ENCODE peak calls at places on chromosome 9, in four cellular contexts. One of them, this sample, is unnamed.
A peak's percentile ranks its signal among the peaks of the same experiment; 100 is the strongest.

GRCh38 chr9:100756217-100756616 is 178.3 kb downstream of the CAVIN4 start:
- DNase-seq in thyroid gland: no peak
- DNase-seq in MCF 10A: peak; percentile 34
- DNase-seq in RWPE1: no peak
- DNase-seq in this sample: no peak

GRCh38 chr9:93470391-93470790 is 17.0 kb upstream of the FAM120AOS start:
- DNase-seq in thyroid gland: no peak
- DNase-seq in MCF 10A: no peak
- DNase-seq in RWPE1: no peak
- DNase-seq in this sample: no peak

GRCh38 chr9:73020877-73021276 is 68.0 kb upstream of the ALDH1A1 start:
- DNase-seq in thyroid gland: no peak
- DNase-seq in MCF 10A: no peak
- DNase-seq in RWPE1: no peak
- DNase-seq in this sample: no peak

GRCh38 chr9:121074370-121075250 is at the start of gene CNTRL:
- DNase-seq in thyroid gland: peak; percentile 87
- DNase-seq in MCF 10A: peak; percentile 92
- DNase-seq in RWPE1: peak; percentile 95
- DNase-seq in this sample: peak; percentile 96

GRCh38 chr9:8718121-8718725 is 918.6 kb upstream of the DMAC1 start:
- DNase-seq in thyroid gland: no peak
- DNase-seq in MCF 10A: peak; percentile 51
- DNase-seq in RWPE1: no peak
- DNase-seq in this sample: peak; percentile 62

GRCh38 chr9:16361118-16361517 is 509.4 kb downstream of the BNC2 start:
- DNase-seq in thyroid gland: no peak
- DNase-seq in MCF 10A: no peak
- DNase-seq in RWPE1: no peak
- DNase-seq in this sample: no peak

GRCh38 chr9:110115868-110116542 is 92.0 kb downstream of the C9orf152 start:
- DNase-seq in thyroid gland: no peak
- DNase-seq in MCF 10A: peak; percentile 88
- DNase-seq in RWPE1: peak; percentile 97
- DNase-seq in this sample: no peak

GRCh38 chr9:121201045-121201737 is 478 bp downstream of the RAB14 start:
- DNase-seq in thyroid gland: peak; percentile 62
- DNase-seq in MCF 10A: peak; percentile 50
- DNase-seq in RWPE1: peak; percentile 26
- DNase-seq in this sample: no peak

GRCh38 chr9:95073042-95073607 is 244.4 kb downstream of the FANCC start:
- DNase-seq in thyroid gland: no peak
- DNase-seq in MCF 10A: no peak
- DNase-seq in RWPE1: peak; percentile 22
- DNase-seq in this sample: no peak
- TF ChIP-seq CTCF in thyroid gland: no peak
- TF ChIP-seq CTCF in MCF 10A: no peak
- TF ChIP-seq CTCF in RWPE1: no peak
- TF ChIP-seq CTCF in this sample: peak; percentile 31

GRCh38 chr9:82799300-82799699 is 263.6 kb downstream of the RASEF start:
- DNase-seq in thyroid gland: no peak
- DNase-seq in MCF 10A: no peak
- DNase-seq in RWPE1: no peak
- DNase-seq in this sample: no peak
- TF ChIP-seq CTCF in thyroid gland: no peak
- TF ChIP-seq CTCF in MCF 10A: no peak
- TF ChIP-seq CTCF in RWPE1: no peak
- TF ChIP-seq CTCF in this sample: no peak

GRCh38 chr9:98975838-98976237 is 32.1 kb downstream of the COL15A1 start:
- DNase-seq in thyroid gland: no peak
- DNase-seq in MCF 10A: no peak
- DNase-seq in RWPE1: no peak
- DNase-seq in this sample: no peak

GRCh38 chr9:98978231-98978681 is 34.5 kb downstream of the COL15A1 start:
- DNase-seq in thyroid gland: peak; percentile 41
- DNase-seq in MCF 10A: no peak
- DNase-seq in RWPE1: no peak
- DNase-seq in this sample: peak; percentile 28

GRCh38 chr9:98977246-98977681 is 33.6 kb downstream of the COL15A1 start:
- DNase-seq in thyroid gland: no peak
- DNase-seq in MCF 10A: no peak
- DNase-seq in RWPE1: no peak
- DNase-seq in this sample: no peak

GRCh38 chr9:98980291-98980690 is 36.6 kb downstream of the COL15A1 start:
- DNase-seq in thyroid gland: no peak
- DNase-seq in MCF 10A: no peak
- DNase-seq in RWPE1: no peak
- DNase-seq in this sample: no peak

GRCh38 chr9:98977813-98978212 is 34.1 kb downstream of the COL15A1 start:
- DNase-seq in thyroid gland: no peak
- DNase-seq in MCF 10A: no peak
- DNase-seq in RWPE1: no peak
- DNase-seq in this sample: no peak
- TF ChIP-seq CTCF in thyroid gland: no peak
- TF ChIP-seq CTCF in MCF 10A: no peak
- TF ChIP-seq CTCF in RWPE1: no peak
- TF ChIP-seq CTCF in this sample: no peak

GRCh38 chr9:91034521-91034920 is 232.9 kb downstream of the SYK start:
- DNase-seq in thyroid gland: no peak
- DNase-seq in MCF 10A: peak; percentile 13
- DNase-seq in RWPE1: no peak
- DNase-seq in this sample: no peak

GRCh38 chr9:91034976-91035824 is 233.6 kb downstream of the SYK start:
- DNase-seq in thyroid gland: no peak
- DNase-seq in MCF 10A: no peak
- DNase-seq in RWPE1: no peak
- DNase-seq in this sample: no peak

GRCh38 chr9:91032056-91032455 is 230.4 kb downstream of the SYK start:
- DNase-seq in thyroid gland: no peak
- DNase-seq in MCF 10A: no peak
- DNase-seq in RWPE1: no peak
- DNase-seq in this sample: no peak

GRCh38 chr9:91033270-91033669 is 231.7 kb downstream of the SYK start:
- DNase-seq in thyroid gland: no peak
- DNase-seq in MCF 10A: no peak
- DNase-seq in RWPE1: no peak
- DNase-seq in this sample: no peak

GRCh38 chr9:91033802-91034201 is 232.2 kb downstream of the SYK start:
- DNase-seq in thyroid gland: no peak
- DNase-seq in MCF 10A: peak; percentile 63
- DNase-seq in RWPE1: no peak
- DNase-seq in this sample: peak; percentile 28
- TF ChIP-seq CTCF in thyroid gland: no peak
- TF ChIP-seq CTCF in MCF 10A: peak; percentile 56
- TF ChIP-seq CTCF in RWPE1: no peak
- TF ChIP-seq CTCF in this sample: peak; percentile 63

GRCh38 chr9:89919171-89919681 is 314.4 kb downstream of the GADD45G start:
- DNase-seq in thyroid gland: peak; percentile 42
- DNase-seq in MCF 10A: peak; percentile 43
- DNase-seq in RWPE1: no peak
- DNase-seq in this sample: no peak
- TF ChIP-seq CTCF in thyroid gland: peak; percentile 32
- TF ChIP-seq CTCF in MCF 10A: no peak
- TF ChIP-seq CTCF in RWPE1: no peak
- TF ChIP-seq CTCF in this sample: peak; percentile 19